ENCODE peak calls at places on chromosomes 16 and 17, in four cellular contexts. One of them, this sample, is unnamed.

GRCh38 chr17:6919158-6919557 is 76.7 kb upstream of the ALOX12 start:
- DNase-seq in GM12865: no peak
- DNase-seq in uterus: no peak
- DNase-seq in H7: no peak
- DNase-seq in this sample: no peak

GRCh38 chr17:28473542-28473941 is at the start of gene SLC13A2:
- DNase-seq in uterus: no peak
- DNase-seq in GM12865: no peak
- DNase-seq in H7: peak
- DNase-seq in this sample: no peak

GRCh38 chr17:17921192-17922082 is 50.8 kb downstream of the TOM1L2 start:
- DNase-seq in H7: no peak
- DNase-seq in uterus: peak
- DNase-seq in GM12865: no peak
- DNase-seq in this sample: no peak

GRCh38 chr16:56389554-56389953 is 35.8 kb downstream of the AMFR start:
- DNase-seq in GM12865: no peak
- DNase-seq in H7: no peak
- DNase-seq in uterus: no peak
- DNase-seq in this sample: no peak

GRCh38 chr16:20675488-20676267 is 21.8 kb downstream of the ACSM1 start:
- DNase-seq in GM12865: peak
- DNase-seq in H7: peak
- DNase-seq in uterus: peak
- DNase-seq in this sample: peak

GRCh38 chr17:11384131-11384530 is 143.1 kb downstream of the SHISA6 start:
- DNase-seq in uterus: no peak
- DNase-seq in H7: no peak
- DNase-seq in GM12865: no peak
- DNase-seq in this sample: no peak

GRCh38 chr17:55547027-55547670 is 35.9 kb upstream of the SMIM36 start:
- DNase-seq in GM12865: no peak
- DNase-seq in H7: no peak
- DNase-seq in uterus: no peak
- DNase-seq in this sample: no peak

GRCh38 chr16:7352114-7352513 is 19.5 kb downstream of the RBFOX1 start:
- DNase-seq in uterus: no peak
- DNase-seq in H7: no peak
- DNase-seq in GM12865: no peak
- DNase-seq in this sample: no peak

GRCh38 chr16:69563605-69564580 is 1.9 kb upstream of the NFAT5 start:
- DNase-seq in uterus: no peak
- DNase-seq in GM12865: peak
- DNase-seq in H7: peak
- DNase-seq in this sample: no peak

GRCh38 chr16:13148836-13149235 is 247.4 kb downstream of the SHISA9 start:
- DNase-seq in H7: no peak
- DNase-seq in uterus: no peak
- DNase-seq in GM12865: no peak
- DNase-seq in this sample: no peak

GRCh38 chr17:45316271-45317112 is at the start of gene MAP3K14:
- DNase-seq in GM12865: peak
- DNase-seq in uterus: peak
- DNase-seq in H7: peak
- DNase-seq in this sample: peak

GRCh38 chr17:2965621-2966275 is 97.7 kb downstream of the OR1D5 start:
- DNase-seq in uterus: no peak
- DNase-seq in GM12865: no peak
- DNase-seq in H7: no peak
- DNase-seq in this sample: no peak

GRCh38 chr16:55915116-55915827 is 40.1 kb upstream of the CES5A start:
- DNase-seq in GM12865: no peak
- DNase-seq in uterus: no peak
- DNase-seq in H7: no peak
- DNase-seq in this sample: no peak

GRCh38 chr16:19179890-19180490 is 11.9 kb downstream of the SYT17 start:
- DNase-seq in H7: peak
- DNase-seq in GM12865: peak
- DNase-seq in uterus: no peak
- DNase-seq in this sample: peak

GRCh38 chr16:77794586-77794985 is 6.2 kb downstream of the VAT1L start:
- DNase-seq in H7: no peak
- DNase-seq in uterus: no peak
- DNase-seq in GM12865: no peak
- DNase-seq in this sample: no peak

GRCh38 chr17:48537316-48537715 is 6.5 kb upstream of the HOXB1 start:
- DNase-seq in GM12865: no peak
- DNase-seq in H7: no peak
- DNase-seq in uterus: no peak
- DNase-seq in this sample: no peak

GRCh38 chr17:41928693-41929251 is 1.6 kb upstream of the ODAD4 start:
- DNase-seq in H7: no peak
- DNase-seq in uterus: no peak
- DNase-seq in GM12865: no peak
- DNase-seq in this sample: no peak

GRCh38 chr17:35312790-35313711 is 60.4 kb downstream of the SLFN11 start:
- DNase-seq in uterus: peak
- DNase-seq in GM12865: peak
- DNase-seq in H7: peak
- DNase-seq in this sample: peak

GRCh38 chr17:46963571-46963970 is 15.5 kb downstream of the RPRML start:
- DNase-seq in GM12865: no peak
- DNase-seq in H7: no peak
- DNase-seq in uterus: no peak
- DNase-seq in this sample: no peak

GRCh38 chr17:40139566-40140058 is 725 bp upstream of the CASC3 start:
- DNase-seq in uterus: peak
- DNase-seq in H7: no peak
- DNase-seq in GM12865: no peak
- DNase-seq in this sample: peak

GRCh38 chr17:77451271-77451893 is 310.6 kb downstream of the SEC14L1 start:
- DNase-seq in H7: peak
- DNase-seq in GM12865: peak
- DNase-seq in uterus: peak
- DNase-seq in this sample: no peak

GRCh38 chr16:3961449-3961849 is 80.9 kb upstream of the CREBBP start:
- DNase-seq in H7: peak
- DNase-seq in GM12865: no peak
- DNase-seq in uterus: no peak
- DNase-seq in this sample: no peak

GRCh38 chr17:51745993-51746392 is 412.5 kb downstream of the CA10 start:
- DNase-seq in H7: no peak
- DNase-seq in GM12865: no peak
- DNase-seq in uterus: no peak
- DNase-seq in this sample: no peak

GRCh38 chr17:7997186-7997585 is 5.2 kb upstream of the GUCY2D start:
- DNase-seq in H7: peak
- DNase-seq in uterus: no peak
- DNase-seq in GM12865: peak
- DNase-seq in this sample: no peak

GRCh38 chr17:78624461-78625216 is 47.4 kb upstream of the DNAH17 start:
- DNase-seq in uterus: no peak
- DNase-seq in GM12865: peak
- DNase-seq in H7: no peak
- DNase-seq in this sample: no peak

GRCh38 chr16:26186221-26186620 is 494.5 kb downstream of the HS3ST4 start:
- DNase-seq in uterus: no peak
- DNase-seq in GM12865: no peak
- DNase-seq in H7: no peak
- DNase-seq in this sample: no peak

GRCh38 chr17:74260525-74260850 is 13.5 kb upstream of the DNAI2 start:
- DNase-seq in uterus: no peak
- DNase-seq in H7: peak
- DNase-seq in GM12865: no peak
- DNase-seq in this sample: no peak

GRCh38 chr17:40791808-40792436 is 7.8 kb downstream of the KRT28 start:
- DNase-seq in uterus: no peak
- DNase-seq in H7: peak
- DNase-seq in GM12865: peak
- DNase-seq in this sample: no peak

GRCh38 chr17:50537721-50538548 is 5.4 kb downstream of the EPN3 start:
- DNase-seq in H7: no peak
- DNase-seq in GM12865: no peak
- DNase-seq in uterus: no peak
- DNase-seq in this sample: no peak

GRCh38 chr16:66895697-66895995 is 15.3 kb downstream of the PDP2 start:
- DNase-seq in uterus: no peak
- DNase-seq in GM12865: no peak
- DNase-seq in H7: peak
- DNase-seq in this sample: no peak

GRCh38 chr16:3695610-3696369 is 21.5 kb downstream of the TRAP1 start:
- DNase-seq in uterus: no peak
- DNase-seq in GM12865: peak
- DNase-seq in H7: no peak
- DNase-seq in this sample: no peak

GRCh38 chr17:382644-383533 is 30.3 kb upstream of the RPH3AL start:
- DNase-seq in uterus: no peak
- DNase-seq in H7: peak
- DNase-seq in GM12865: no peak
- DNase-seq in this sample: no peak

GRCh38 chr17:48471807-48472484 is 41.9 kb upstream of the SKAP1 start:
- DNase-seq in uterus: no peak
- DNase-seq in H7: no peak
- DNase-seq in GM12865: no peak
- DNase-seq in this sample: no peak

GRCh38 chr16:35308674-35309073 is 1849.3 kb downstream of the TP53TG3F start:
- DNase-seq in H7: no peak
- DNase-seq in uterus: no peak
- DNase-seq in GM12865: no peak
- DNase-seq in this sample: no peak

GRCh38 chr16:83979456-83979855 is 11.4 kb downstream of the NECAB2 start:
- DNase-seq in uterus: no peak
- DNase-seq in H7: peak
- DNase-seq in GM12865: no peak
- DNase-seq in this sample: no peak
- H3K4me3 ChIP-seq in uterus: no peak
- H3K4me3 ChIP-seq in H7: no peak
- H3K4me3 ChIP-seq in GM12865: no peak
- H3K4me3 ChIP-seq in this sample: no peak

GRCh38 chr17:9284884-9285283 is 263.6 kb downstream of the NTN1 start:
- DNase-seq in H7: no peak
- DNase-seq in GM12865: no peak
- DNase-seq in uterus: peak
- DNase-seq in this sample: no peak
- H3K4me3 ChIP-seq in H7: no peak
- H3K4me3 ChIP-seq in GM12865: no peak
- H3K4me3 ChIP-seq in uterus: no peak
- H3K4me3 ChIP-seq in this sample: no peak

GRCh38 chr16:73170587-73170986 is 122.7 kb upstream of the ZFHX3 start:
- DNase-seq in H7: no peak
- DNase-seq in uterus: no peak
- DNase-seq in GM12865: no peak
- DNase-seq in this sample: no peak

GRCh38 chr16:73172621-73173312 is 124.8 kb upstream of the ZFHX3 start:
- DNase-seq in uterus: peak
- DNase-seq in H7: peak
- DNase-seq in GM12865: no peak
- DNase-seq in this sample: peak

GRCh38 chr16:73171380-73171779 is 123.5 kb upstream of the ZFHX3 start:
- DNase-seq in GM12865: no peak
- DNase-seq in uterus: no peak
- DNase-seq in H7: peak
- DNase-seq in this sample: no peak

GRCh38 chr16:73171901-73172619 is 124.1 kb upstream of the ZFHX3 start:
- DNase-seq in uterus: no peak
- DNase-seq in GM12865: no peak
- DNase-seq in H7: peak
- DNase-seq in this sample: no peak

GRCh38 chr16:73173396-73173795 is 125.5 kb upstream of the ZFHX3 start:
- DNase-seq in H7: no peak
- DNase-seq in uterus: peak
- DNase-seq in GM12865: no peak
- DNase-seq in this sample: no peak
- H3K4me3 ChIP-seq in H7: no peak
- H3K4me3 ChIP-seq in uterus: peak
- H3K4me3 ChIP-seq in GM12865: no peak
- H3K4me3 ChIP-seq in this sample: no peak

GRCh38 chr17:63116228-63116627 is 150.2 kb downstream of the TANC2 start:
- DNase-seq in uterus: no peak
- DNase-seq in H7: peak
- DNase-seq in GM12865: no peak
- DNase-seq in this sample: no peak

GRCh38 chr17:63117431-63117830 is 151.4 kb downstream of the TANC2 start:
- DNase-seq in uterus: no peak
- DNase-seq in GM12865: no peak
- DNase-seq in H7: no peak
- DNase-seq in this sample: no peak

GRCh38 chr17:63124536-63124935 is 158.5 kb downstream of the TANC2 start:
- DNase-seq in uterus: no peak
- DNase-seq in GM12865: no peak
- DNase-seq in H7: no peak
- DNase-seq in this sample: no peak

GRCh38 chr17:63116967-63117366 is 150.9 kb downstream of the TANC2 start:
- DNase-seq in uterus: no peak
- DNase-seq in GM12865: no peak
- DNase-seq in H7: peak
- DNase-seq in this sample: no peak

GRCh38 chr17:63120406-63120805 is 154.4 kb downstream of the TANC2 start:
- DNase-seq in GM12865: no peak
- DNase-seq in H7: no peak
- DNase-seq in uterus: no peak
- DNase-seq in this sample: no peak
- H3K4me3 ChIP-seq in GM12865: no peak
- H3K4me3 ChIP-seq in H7: no peak
- H3K4me3 ChIP-seq in uterus: no peak
- H3K4me3 ChIP-seq in this sample: no peak

GRCh38 chr16:1708768-1709180 is 2.8 kb downstream of the MAPK8IP3 start:
- DNase-seq in GM12865: no peak
- DNase-seq in uterus: no peak
- DNase-seq in H7: no peak
- DNase-seq in this sample: no peak
- H3K4me3 ChIP-seq in GM12865: no peak
- H3K4me3 ChIP-seq in uterus: no peak
- H3K4me3 ChIP-seq in H7: no peak
- H3K4me3 ChIP-seq in this sample: no peak